ENCODE peak calls at places on chromosomes 4 and X, in ten cellular contexts. P, M, C, N, D, W, H, Y, G and K are unnamed samples. For H3K9me3, the result is how much of the 10 kb centered on the place peaks cover.

GRCh38 chrX:128106630-128107029 is 54.4 kb upstream of the ACTRT1 start:
- DNase-seq in P (no peak), M (peak), C (peak), N (peak), D (no peak), W (peak), H (no peak), Y (no peak), G (no peak), K (no peak)

GRCh38 chr4:57147335-57148060 is 37.3 kb upstream of the IGFBP7 start:
- DNase-seq in P (no peak), M (no peak), C (no peak), N (no peak), D (no peak), W (no peak), H (no peak), Y (no peak), G (peak), K (no peak)

GRCh38 chr4:1247811-1248261 is 1.1 kb downstream of the CTBP1 start:
- DNase-seq in P (no peak), M (peak), C (no peak), N (peak), D (peak), W (no peak), H (peak), Y (peak), G (no peak), K (peak)

GRCh38 chr4:7905461-7905915 is 34.2 kb downstream of the AFAP1 start:
- DNase-seq in P (no peak), M (no peak), C (no peak), N (no peak), D (no peak), W (no peak), H (no peak), Y (no peak), G (peak), K (no peak)

GRCh38 chr4:76028242-76028859 is 5.1 kb upstream of the CXCL10 start:
- DNase-seq in P (no peak), M (no peak), C (no peak), N (no peak), D (no peak), W (no peak), H (no peak), Y (no peak), G (peak), K (no peak)

GRCh38 chr4:43331226-43332078 is 438.9 kb downstream of the GRXCR1 start:
- DNase-seq in P (no peak), M (no peak), C (no peak), N (no peak), D (no peak), W (no peak), H (no peak), Y (no peak), G (peak), K (no peak)

GRCh38 chr4:139085141-139085540 is 69.6 kb downstream of the NOCT start:
- DNase-seq in P (no peak), M (no peak), C (no peak), N (no peak), D (no peak), W (peak), H (no peak), Y (no peak), G (peak), K (no peak)

GRCh38 chrX:22081475-22082092 is 49.5 kb downstream of the PHEX start:
- DNase-seq in P (peak), M (peak), C (peak), N (peak), D (no peak), W (peak), H (no peak), Y (no peak), G (peak), K (peak)

GRCh38 chrX:118181030-118181429 is 64.4 kb upstream of the KLHL13 start:
- DNase-seq in P (no peak), M (no peak), C (no peak), N (no peak), D (no peak), W (no peak), H (no peak), Y (no peak), G (peak), K (no peak)

GRCh38 chr4:152310223-152310622 is 225.7 kb downstream of the FBXW7 start:
- DNase-seq in P (no peak), M (no peak), C (peak), N (no peak), D (no peak), W (no peak), H (no peak), Y (no peak), G (peak), K (no peak)

GRCh38 chrX:39204945-39205344 is 403.7 kb downstream of the MID1IP1 start:
- DNase-seq in P (no peak), M (no peak), C (no peak), N (no peak), D (no peak), W (no peak), H (no peak), Y (no peak), G (no peak), K (no peak)

GRCh38 chrX:103699243-103699642 is 11.5 kb upstream of the TMEM31 start:
- DNase-seq in P (no peak), M (no peak), C (no peak), N (no peak), D (no peak), W (no peak), H (no peak), Y (no peak), G (no peak), K (no peak)

GRCh38 chr4:185479507-185479971 is 8.0 kb upstream of the CCDC110 start:
- DNase-seq in P (no peak), M (no peak), C (no peak), N (no peak), D (no peak), W (no peak), H (no peak), Y (no peak), G (no peak), K (no peak)

GRCh38 chr4:156711196-156711590 is 260.4 kb downstream of the PDGFC start:
- DNase-seq in P (no peak), M (no peak), C (no peak), N (no peak), D (no peak), W (no peak), H (no peak), Y (no peak), G (no peak), K (no peak)
- H3K9me3 ChIP-seq in P (under half), M (under half), C (under half), N (under half), D (under half), W (under half), H (under half), Y (under half), G (under half), K (under half)

GRCh38 chrX:7378406-7378805 is 230.5 kb upstream of the PUDP start:
- DNase-seq in P (no peak), M (no peak), C (no peak), N (no peak), D (no peak), W (no peak), H (no peak), Y (no peak), G (no peak), K (no peak)

GRCh38 chrX:7372843-7373525 is 225.0 kb upstream of the PUDP start:
- DNase-seq in P (no peak), M (no peak), C (no peak), N (no peak), D (no peak), W (no peak), H (no peak), Y (no peak), G (peak), K (no peak)
- H3K9me3 ChIP-seq in P (under half), M (under half), C (under half), N (under half), D (under half), W (under half), H (under half), Y (under half), G (under half), K (under half)

GRCh38 chrX:148288451-148288850 is 212.0 kb upstream of the AFF2 start:
- DNase-seq in P (no peak), M (no peak), C (no peak), N (no peak), D (no peak), W (no peak), H (no peak), Y (no peak), G (no peak), K (no peak)
- H3K9me3 ChIP-seq in P (under half), M (under half), C (under half), N (under half), D (under half), W (under half), H (under half), Y (under half), G (under half), K (under half)

GRCh38 chrX:136660896-136661295 is 12.9 kb downstream of the CD40LG start:
- DNase-seq in P (no peak), M (no peak), C (no peak), N (no peak), D (no peak), W (no peak), H (no peak), Y (no peak), G (no peak), K (no peak)
- H3K9me3 ChIP-seq in P (under half), M (under half), C (under half), N (under half), D (under half), W (under half), H (under half), Y (under half), G (under half), K (under half)